ENCODE peak calls at places on chromosomes 7 and 10, in ten cellular contexts. C is omental fat pad; E is AG20443; P is substantia nigra; A is M059J; K is H54; J is left ventricle myocardium inferior; Q is stimulated activated CD8-positive, alpha-beta memory T cell treated with anti-CD3 and anti-CD28 coated beads, Interleukin-15, amount 100 ng/mL, for 4 hours; H is T-cell; W is stimulated activated CD4-positive, alpha-beta T cell treated with anti-CD3 and anti-CD28 coated beads, Interleukin-2, amount 100 ng/mL, for 48 hours. S is an unnamed sample.

GRCh38 chr7:30313348-30313747 is 29.0 kb downstream of the ZNRF2 start:
- DNase-seq in C (no peak), E (peak), P (no peak), A (no peak), K (no peak), J (no peak), Q (no peak), H (no peak), W (no peak), S (no peak)

GRCh38 chr7:107494910-107495309 is 25.1 kb downstream of the GPR22 start:
- DNase-seq in C (no peak), E (no peak), P (no peak), A (no peak), K (no peak), J (no peak), Q (no peak), H (no peak), W (no peak), S (no peak)

GRCh38 chr10:775245-776075 is 86.0 kb upstream of the DIP2C start:
- DNase-seq in C (no peak), E (peak), P (no peak), A (peak), K (peak), J (no peak), Q (no peak), H (no peak), W (no peak), S (no peak)

GRCh38 chr10:117217196-117217761 is 20.0 kb downstream of the KCNK18 start:
- DNase-seq in C (no peak), E (peak), P (no peak), A (no peak), K (no peak), J (no peak), Q (no peak), H (peak), W (no peak), S (no peak)

GRCh38 chr10:4333474-4333894 is 492.5 kb upstream of the AKR1E2 start:
- DNase-seq in C (no peak), E (no peak), P (no peak), A (no peak), K (no peak), J (no peak), Q (no peak), H (no peak), W (no peak), S (no peak)

GRCh38 chr10:24908793-24909423 is 43.5 kb downstream of the PRTFDC1 start:
- DNase-seq in C (no peak), E (peak), P (no peak), A (peak), K (no peak), J (no peak), Q (no peak), H (no peak), W (no peak), S (no peak)

GRCh38 chr10:34721201-34721840 is 93.8 kb downstream of the PARD3 start:
- DNase-seq in C (no peak), E (peak), P (no peak), A (peak), K (peak), J (no peak), Q (no peak), H (no peak), W (no peak), S (no peak)

GRCh38 chr10:11173062-11173461 is 155.4 kb downstream of the CELF2 start:
- DNase-seq in C (no peak), E (no peak), P (no peak), A (no peak), K (no peak), J (no peak), Q (no peak), H (no peak), W (no peak), S (no peak)

GRCh38 chr10:119375574-119376265 is 166.8 kb downstream of the RGS10 start:
- DNase-seq in C (no peak), E (peak), P (no peak), A (no peak), K (no peak), J (peak), Q (no peak), H (no peak), W (no peak), S (no peak)

GRCh38 chr7:52017802-52018679 is 701.4 kb upstream of the COBL start:
- DNase-seq in C (no peak), E (no peak), P (no peak), A (peak), K (peak), J (no peak), Q (no peak), H (no peak), W (no peak), S (peak)

GRCh38 chr10:119541459-119542356 is 811 bp downstream of the RGS10 start:
- DNase-seq in C (no peak), E (peak), P (no peak), A (no peak), K (no peak), J (peak), Q (peak), H (peak), W (peak), S (no peak)

GRCh38 chr7:1301812-1302310 is 69.2 kb downstream of the UNCX start:
- DNase-seq in C (no peak), E (no peak), P (no peak), A (no peak), K (no peak), J (no peak), Q (no peak), H (no peak), W (no peak), S (no peak)